ENCODE peak calls at places on chromosomes 5 and 9, in five cellular contexts. L is ovary, T is uterus, F is IMR-90, I is Peyer's patch. X is an unnamed sample.

GRCh38 chr5:102296229-102296817 is at the start of gene SLCO4C1:
- DNase-seq in L (no peak), T (peak; percentile 18), I (peak; percentile 77), F (no peak), X (peak; percentile 95)

GRCh38 chr9:32954642-32955041 is 46.8 kb downstream of the APTX start:
- DNase-seq in I (no peak), F (peak; percentile 63), T (no peak), L (no peak), X (no peak)

GRCh38 chr9:7150153-7150890 is 392.5 kb downstream of the KDM4C start:
- DNase-seq in I (no peak), F (no peak), L (no peak), T (no peak), X (peak; percentile 96)

GRCh38 chr5:172633403-172633970 is 7.6 kb upstream of the NEURL1B start:
- DNase-seq in L (no peak), I (no peak), F (no peak), T (peak; percentile 9), X (no peak)

GRCh38 chr9:123544007-123544827 is 188.2 kb downstream of the CRB2 start:
- DNase-seq in I (no peak), T (no peak), F (peak; percentile 54), L (peak; percentile 31), X (peak; percentile 46)

GRCh38 chr9:105834404-105834803 is 140.1 kb downstream of the TMEM38B start:
- DNase-seq in L (no peak), T (no peak), F (no peak), I (no peak), X (no peak)

GRCh38 chr9:118609355-118610044 is 759.7 kb downstream of the BRINP1 start:
- DNase-seq in L (no peak), T (no peak), I (no peak), F (no peak), X (no peak)

GRCh38 chr9:35729700-35730485 is 2.1 kb downstream of the TLN1 start:
- DNase-seq in F (peak; percentile 91), T (no peak), L (no peak), I (peak; percentile 50), X (peak; percentile 70)

GRCh38 chr9:93464876-93465275 is 11.5 kb upstream of the FAM120AOS start:
- DNase-seq in L (no peak), F (no peak), T (no peak), I (no peak), X (peak; percentile 63)

GRCh38 chr9:101366038-101366756 is 18.6 kb downstream of the BAAT start:
- DNase-seq in L (no peak), T (no peak), I (no peak), F (no peak), X (no peak)

GRCh38 chr9:11893331-11893730 is 799.9 kb upstream of the TYRP1 start:
- DNase-seq in F (no peak), L (no peak), I (no peak), T (no peak), X (no peak)

GRCh38 chr9:135718616-135719015 is 16.6 kb downstream of the KCNT1 start:
- DNase-seq in F (peak; percentile 7), I (no peak), L (no peak), T (no peak), X (peak; percentile 77)

GRCh38 chr9:134222018-134222573 is 57.7 kb upstream of the RNU6ATAC start:
- DNase-seq in F (no peak), L (peak; percentile 24), T (no peak), I (no peak), X (no peak)

GRCh38 chr5:57173318-57174127 is at the start of gene GPBP1:
- DNase-seq in I (peak; percentile 99), L (peak; percentile 100), T (peak; percentile 99), F (peak; percentile 99), X (peak; percentile 99)

GRCh38 chr5:104299998-104300706 is 737.6 kb upstream of the NUDT12 start:
- DNase-seq in T (no peak), F (no peak), L (no peak), I (no peak), X (no peak)

GRCh38 chr9:124735121-124735520 is 36.0 kb downstream of the NR6A1 start:
- DNase-seq in I (no peak), L (no peak), F (peak; percentile 53), T (no peak), X (peak; percentile 26)

GRCh38 chr5:55865831-55866230 is 14.7 kb downstream of the IL31RA start:
- DNase-seq in L (no peak), I (no peak), T (no peak), F (peak; percentile 49), X (peak; percentile 56)

GRCh38 chr5:76371955-76372319 is 31.1 kb upstream of the IQGAP2 start:
- DNase-seq in I (no peak), L (no peak), T (no peak), F (peak; percentile 20), X (no peak)

DNA sequence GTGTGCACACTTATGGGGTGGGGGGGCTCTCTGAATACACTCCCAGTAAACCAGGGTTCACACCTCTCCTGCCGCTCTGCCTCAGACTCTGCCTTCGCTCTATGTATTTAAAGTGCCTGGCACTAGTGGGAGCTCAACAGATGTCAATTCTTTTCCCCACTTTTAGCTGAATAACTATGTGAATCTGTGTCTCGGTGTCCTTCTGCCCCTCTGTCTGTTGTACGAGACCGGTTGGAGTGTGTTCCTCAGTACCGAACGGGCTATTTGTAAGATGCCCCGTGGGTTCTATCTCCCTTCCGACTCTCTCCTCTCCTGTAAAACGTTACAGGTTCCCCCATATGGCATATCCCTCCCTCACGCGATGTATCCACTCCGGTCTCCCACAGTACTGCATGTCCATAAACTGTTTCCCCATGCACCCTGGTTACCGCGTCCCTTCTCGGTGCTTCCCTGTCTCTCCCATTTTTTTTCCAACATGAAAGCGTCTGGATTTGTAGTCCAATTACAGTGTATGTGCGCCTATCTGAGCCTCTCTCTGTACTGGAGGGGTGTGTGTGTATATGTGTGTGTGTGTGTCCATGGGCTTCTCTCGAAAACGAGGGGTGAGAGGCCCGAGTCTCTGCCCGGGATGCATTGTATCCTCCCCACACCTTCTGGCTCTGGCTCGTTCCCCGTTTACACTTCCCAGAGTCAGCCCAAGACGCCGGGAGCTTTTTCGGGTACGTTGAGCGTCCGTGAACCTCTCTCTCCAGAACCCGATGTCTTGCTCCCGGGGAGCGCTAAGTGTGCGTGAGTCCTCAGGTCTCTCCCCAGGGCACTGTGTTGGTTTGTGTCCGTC is 1.5 kb downstream of the ELL2 start:
- DNase-seq in I (no peak), L (no peak), T (no peak), F (peak; percentile 34), X (peak; percentile 19)
- TF ChIP-seq POLR2A in I (no peak), L (no peak), T (no peak), F (no peak), X (no peak)

DNA sequence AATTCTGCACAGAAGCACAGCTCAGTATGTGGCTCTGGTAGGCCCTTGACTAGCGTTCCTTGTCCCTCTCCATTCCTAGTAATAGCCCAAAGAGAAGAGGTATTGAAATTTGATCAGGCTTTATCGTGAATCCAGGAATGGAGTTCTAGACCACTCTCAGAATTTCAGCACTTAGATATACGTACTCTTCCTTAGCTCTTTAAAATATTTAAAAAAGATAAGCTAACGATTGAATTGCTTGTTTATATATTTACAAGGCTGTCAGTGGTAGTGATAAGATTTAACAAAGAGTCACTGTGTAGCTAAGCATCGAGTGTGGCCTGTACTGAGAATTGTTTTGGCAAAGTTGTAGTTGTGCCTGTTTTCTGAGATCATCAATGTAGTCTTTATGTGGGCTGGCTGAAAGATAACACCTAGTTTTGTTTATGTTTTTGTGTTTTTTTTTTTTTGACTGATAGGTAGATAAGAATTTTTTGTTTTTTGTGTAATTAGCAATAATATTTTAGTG is 2.5 kb downstream of the KIAA1958 start:
- DNase-seq in I (no peak), F (no peak), L (no peak), T (no peak), X (no peak)
- H3K4me3 ChIP-seq in I (no peak overlapping the region), F (no peak overlapping the region), L (no peak overlapping the region), T (no peak overlapping the region), X (peak overlapping the region; percentile 89)

GRCh38 chr9:113530022-113530635 is 66.6 kb downstream of the RGS3 start:
- DNase-seq in F (no peak), L (no peak), T (no peak), I (no peak), X (no peak)

GRCh38 chr9:113533335-113534225 is 70.1 kb downstream of the RGS3 start:
- DNase-seq in F (no peak), L (no peak), I (no peak), T (no peak), X (no peak)

GRCh38 chr9:113530942-113531341 is 67.4 kb downstream of the RGS3 start:
- DNase-seq in F (no peak), I (no peak), L (no peak), T (no peak), X (no peak)

GRCh38 chr9:113531919-113532808 is 68.6 kb downstream of the RGS3 start:
- DNase-seq in F (no peak), L (no peak), T (no peak), I (no peak), X (no peak)

DNA sequence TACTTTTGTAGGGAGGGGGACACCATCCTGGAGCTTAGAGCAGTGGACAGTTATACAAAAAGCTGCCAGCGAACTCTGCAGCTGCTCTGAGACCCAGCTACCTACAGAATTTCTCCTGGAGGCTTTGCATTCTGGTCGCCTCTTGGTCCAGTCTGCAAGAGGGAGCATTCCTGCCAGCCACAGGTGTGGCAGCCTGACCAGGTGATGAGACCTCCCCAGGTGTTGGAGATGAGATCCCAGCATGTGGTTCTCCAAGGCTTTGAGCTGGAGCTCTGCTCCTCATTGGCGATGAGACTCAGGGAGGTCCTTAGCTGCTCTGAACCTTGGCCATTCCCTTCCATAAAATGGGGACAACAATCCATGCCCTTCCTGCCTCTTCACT is 69.3 kb downstream of the RGS3 start:
- DNase-seq in L (no peak), F (no peak), T (no peak), I (no peak), X (no peak)
- TF ChIP-seq POLR2A in L (no peak), F (no peak), T (no peak), I (no peak), X (no peak)

GRCh38 chr9:133120343-133121199 is 469 bp downstream of the RALGDS start:
- DNase-seq in I (peak; percentile 67), F (no peak), T (no peak), L (no peak), X (no peak)

GRCh38 chr9:133118568-133118967 is 2.5 kb downstream of the RALGDS start:
- DNase-seq in I (no peak), T (no peak), L (no peak), F (no peak), X (no peak)

GRCh38 chr9:133118179-133118520 is 2.9 kb downstream of the RALGDS start:
- DNase-seq in I (no peak), L (no peak), F (no peak), T (no peak), X (no peak)

GRCh38 chr9:133119039-133119438 is 2.0 kb downstream of the RALGDS start:
- DNase-seq in I (no peak), T (no peak), F (no peak), L (no peak), X (no peak)

DNA sequence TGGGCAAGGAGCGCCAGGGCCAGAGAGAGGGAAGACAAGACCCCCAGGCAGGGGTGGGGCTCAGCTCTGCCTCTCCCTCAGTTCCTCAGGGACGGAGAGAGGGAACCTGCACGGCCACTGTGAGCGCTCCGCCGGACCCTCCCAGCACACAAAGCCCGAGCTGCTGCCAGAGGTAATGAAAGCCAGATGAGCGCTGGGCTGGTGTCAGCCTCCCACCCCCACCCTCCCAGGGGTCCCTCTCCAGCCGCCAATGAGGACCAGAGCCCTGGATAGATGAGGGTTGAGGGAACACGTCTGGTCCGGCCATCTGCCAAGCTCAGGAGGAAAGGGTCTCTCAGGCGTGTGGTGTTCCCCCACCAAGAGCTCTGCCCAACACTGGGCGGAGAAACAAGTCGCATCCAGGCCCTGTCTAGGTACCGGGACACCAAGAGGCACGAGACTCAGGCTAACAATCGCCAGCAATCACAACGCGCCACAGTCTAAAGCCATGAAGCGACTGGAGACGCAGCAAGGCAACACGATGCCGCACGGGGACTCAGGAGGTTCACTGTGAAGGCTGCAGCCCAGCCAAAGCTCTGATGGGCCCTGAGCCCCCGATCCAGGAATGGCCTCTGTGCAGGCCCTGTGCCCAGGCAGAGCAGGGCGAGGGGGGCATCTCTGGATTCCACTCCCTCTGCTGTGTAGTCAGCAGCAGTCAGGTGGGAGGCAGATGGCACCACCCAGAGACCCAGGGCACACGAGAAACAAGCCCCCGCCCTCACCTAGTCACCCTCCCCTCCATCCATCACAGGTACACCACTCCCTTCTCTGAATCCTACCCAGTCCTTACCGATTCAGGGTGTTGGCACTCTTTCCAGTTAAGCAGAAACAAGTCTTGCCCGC is 1.3 kb downstream of the RALGDS start:
- DNase-seq in F (peak; percentile 4), T (peak; percentile 45), L (no peak), I (no peak), X (no peak)
- H3K4me3 ChIP-seq in F (peak overlapping the region; percentile 18), T (peak overlapping the region; percentile 67), L (peak overlapping the region; percentile 70), I (peak overlapping the region; percentile 90), X (no peak overlapping the region)